ENCODE peak calls at places on chromosomes 12 and 14, in ten cellular contexts. N is GDM1; B is T-helper 9 cell; H is naive thymus-derived CD8-positive, alpha-beta T cell; C is ELR; G is kidney glomerular epithelial cell; Y is stimulated activated CD8-positive, alpha-beta memory T cell treated with anti-CD3 and anti-CD28 coated beads, Interleukin-15, amount 100 ng/mL, for 24 hours; O is progenitor cell of endocrine pancreas; J is stimulated activated CD4-positive, alpha-beta T cell treated with anti-CD3 and anti-CD28 coated beads, Interleukin-2, amount 100 ng/mL, for 48 hours; D is esophagus muscularis mucosa. V is an unnamed sample.

GRCh38 chr12:100724071-100724470 is 70.5 kb upstream of the ANO4 start:
- DNase-seq in N (no peak), B (no peak), H (no peak), C (no peak), G (no peak), Y (no peak), O (no peak), J (no peak), D (no peak), V (no peak)

GRCh38 chr12:65170245-65170881 is 980 bp downstream of the LEMD3 start:
- DNase-seq in N (no peak), B (peak; percentile 66), H (peak; percentile 54), C (peak; percentile 78), G (peak; percentile 37), Y (peak; percentile 7), O (peak; percentile 24), J (peak; percentile 43), D (peak; percentile 92), V (peak; percentile 20)

GRCh38 chr14:104157303-104157928 is 19.0 kb downstream of the KIF26A start:
- DNase-seq in N (no peak), B (no peak), H (no peak), C (no peak), G (no peak), Y (no peak), O (no peak), J (no peak), D (no peak), V (no peak)

GRCh38 chr12:104501641-104502040 is 44.9 kb downstream of the CHST11 start:
- DNase-seq in N (no peak), B (no peak), H (no peak), C (no peak), G (no peak), Y (no peak), O (no peak), J (no peak), D (no peak), V (no peak)

GRCh38 chr14:60087664-60088063 is 4.1 kb upstream of the PCNX4 start:
- DNase-seq in N (no peak), B (no peak), H (no peak), C (no peak), G (no peak), Y (no peak), O (no peak), J (no peak), D (no peak), V (no peak)

GRCh38 chr14:56474419-56475022 is 105.1 kb upstream of the TMEM260 start:
- DNase-seq in N (no peak), B (no peak), H (no peak), C (peak; percentile 50), G (peak; percentile 21), Y (no peak), O (no peak), J (peak; percentile 9), D (no peak), V (peak; percentile 42)

GRCh38 chr12:17017402-17017801 is 411.4 kb upstream of the LMO3 start:
- DNase-seq in N (no peak), B (no peak), H (no peak), C (peak; percentile 7), G (no peak), Y (no peak), O (no peak), J (no peak), D (no peak), V (no peak)

GRCh38 chr12:101230547-101230946 is 20.5 kb upstream of the SLC5A8 start:
- DNase-seq in N (no peak), B (no peak), H (no peak), C (peak; percentile 95), G (peak; percentile 87), Y (no peak), O (no peak), J (no peak), D (no peak), V (no peak)

GRCh38 chr12:76879710-76880025 is 849 bp upstream of the CSRP2 start:
- DNase-seq in N (no peak), B (no peak), H (no peak), C (no peak), G (no peak), Y (no peak), O (peak; percentile 20), J (no peak), D (no peak), V (no peak)

GRCh38 chr12:3333583-3333982 is 157.4 kb upstream of the PRMT8 start:
- DNase-seq in N (no peak), B (no peak), H (no peak), C (peak; percentile 59), G (no peak), Y (no peak), O (no peak), J (no peak), D (no peak), V (no peak)

GRCh38 chr14:93946104-93946503 is 19.0 kb downstream of the FAM181A start:
- DNase-seq in N (no peak), B (no peak), H (no peak), C (peak; percentile 90), G (no peak), Y (no peak), O (no peak), J (no peak), D (no peak), V (no peak)

GRCh38 chr12:130576286-130576933 is 139.7 kb downstream of the RIMBP2 start:
- DNase-seq in N (no peak), B (no peak), H (no peak), C (no peak), G (no peak), Y (no peak), O (no peak), J (no peak), D (no peak), V (no peak)

GRCh38 chr12:97748298-97748697 is 285.7 kb downstream of the RMST start:
- DNase-seq in N (no peak), B (no peak), H (no peak), C (no peak), G (no peak), Y (no peak), O (no peak), J (no peak), D (no peak), V (peak; percentile 93)

GRCh38 chr14:54772451-54772881 is 130.2 kb downstream of the GCH1 start:
- DNase-seq in N (no peak), B (no peak), H (no peak), C (peak; percentile 81), G (no peak), Y (no peak), O (no peak), J (no peak), D (no peak), V (no peak)

GRCh38 chr14:94180655-94181271 is 6.6 kb downstream of the PPP4R4 start:
- DNase-seq in N (peak; percentile 28), B (no peak), H (peak; percentile 16), C (peak; percentile 82), G (peak; percentile 31), Y (no peak), O (no peak), J (no peak), D (no peak), V (peak; percentile 45)

GRCh38 chr14:20215196-20215595 is 8.3 kb upstream of the OR11H6 start:
- DNase-seq in N (no peak), B (no peak), H (no peak), C (no peak), G (no peak), Y (no peak), O (no peak), J (no peak), D (no peak), V (no peak)

GRCh38 chr14:34034447-34035176 is 83.7 kb upstream of the EGLN3 start:
- DNase-seq in N (no peak), B (no peak), H (no peak), C (no peak), G (no peak), Y (no peak), O (no peak), J (no peak), D (no peak), V (no peak)

GRCh38 chr12:40689576-40689975 is 2.7 kb upstream of the CNTN1 start:
- DNase-seq in N (no peak), B (no peak), H (no peak), C (no peak), G (no peak), Y (no peak), O (no peak), J (no peak), D (no peak), V (no peak)

GRCh38 chr12:109582636-109583035 is 9.0 kb downstream of the MVK start:
- DNase-seq in N (no peak), B (no peak), H (no peak), C (peak; percentile 14), G (no peak), Y (no peak), O (no peak), J (no peak), D (no peak), V (no peak)

GRCh38 chr14:64708148-64709004 is 4.2 kb downstream of the PLEKHG3 start:
- DNase-seq in N (peak; percentile 94), B (peak; percentile 39), H (no peak), C (peak; percentile 72), G (peak; percentile 80), Y (no peak), O (peak; percentile 39), J (no peak), D (no peak), V (no peak)

GRCh38 chr12:26378721-26379120 is 183.3 kb downstream of the SSPN start:
- DNase-seq in N (no peak), B (no peak), H (no peak), C (no peak), G (no peak), Y (no peak), O (no peak), J (no peak), D (no peak), V (no peak)

GRCh38 chr12:67193705-67194104 is 75.5 kb upstream of the CAND1 start:
- DNase-seq in N (no peak), B (no peak), H (peak; percentile 0), C (peak; percentile 41), G (peak; percentile 28), Y (no peak), O (peak; percentile 41), J (peak; percentile 15), D (no peak), V (no peak)

GRCh38 chr12:3215410-3215975 is 138.3 kb downstream of the TSPAN9 start:
- DNase-seq in N (no peak), B (no peak), H (no peak), C (no peak), G (no peak), Y (no peak), O (no peak), J (no peak), D (no peak), V (no peak)

GRCh38 chr14:68932686-68933085 is 46.4 kb downstream of the ACTN1 start:
- DNase-seq in N (no peak), B (no peak), H (no peak), C (no peak), G (no peak), Y (no peak), O (no peak), J (no peak), D (no peak), V (no peak)

GRCh38 chr12:90058721-90059120 is 350.1 kb upstream of the ATP2B1 start:
- DNase-seq in N (no peak), B (no peak), H (no peak), C (peak; percentile 79), G (peak; percentile 68), Y (no peak), O (no peak), J (no peak), D (no peak), V (no peak)

GRCh38 chr14:43411841-43412240 is 1095.2 kb downstream of the FSCB start:
- DNase-seq in N (no peak), B (no peak), H (no peak), C (no peak), G (no peak), Y (no peak), O (no peak), J (no peak), D (no peak), V (no peak)

GRCh38 chr12:121287267-121287954 is 9.1 kb downstream of the CAMKK2 start:
- DNase-seq in N (no peak), B (no peak), H (no peak), C (peak; percentile 55), G (no peak), Y (no peak), O (no peak), J (no peak), D (no peak), V (no peak)

GRCh38 chr12:31578632-31579031 is 12.3 kb downstream of the DENND5B start:
- DNase-seq in N (no peak), B (no peak), H (no peak), C (peak; percentile 34), G (peak; percentile 74), Y (no peak), O (no peak), J (no peak), D (no peak), V (no peak)